ENCODE peak calls at places on chromosomes 12 and 14, in ten cellular contexts. One of them, this sample, is unnamed.

GRCh38 chr12:89801284-89801683 is 92.6 kb upstream of the ATP2B1 start:
- DNase-seq in CD4-positive, CD25-positive, alpha-beta regulatory T cell: no peak
- DNase-seq in neural progenitor cell: no peak
- DNase-seq in foreskin fibroblast: no peak
- DNase-seq in fibroblast of the aortic adventitia: no peak
- DNase-seq in right lobe of liver: no peak
- DNase-seq in IMR-90: no peak
- DNase-seq in GM12865: no peak
- DNase-seq in psoas muscle: no peak
- DNase-seq in adipocyte: no peak
- DNase-seq in this sample: no peak

GRCh38 chr12:105878964-105879363 is 259.8 kb downstream of the NUAK1 start:
- DNase-seq in CD4-positive, CD25-positive, alpha-beta regulatory T cell: no peak
- DNase-seq in right lobe of liver: no peak
- DNase-seq in GM12865: no peak
- DNase-seq in psoas muscle: no peak
- DNase-seq in adipocyte: no peak
- DNase-seq in fibroblast of the aortic adventitia: no peak
- DNase-seq in foreskin fibroblast: no peak
- DNase-seq in neural progenitor cell: no peak
- DNase-seq in IMR-90: peak
- DNase-seq in this sample: peak

GRCh38 chr12:20350495-20350894 is 17.8 kb upstream of the PDE3A start:
- DNase-seq in psoas muscle: no peak
- DNase-seq in adipocyte: peak
- DNase-seq in right lobe of liver: no peak
- DNase-seq in foreskin fibroblast: peak
- DNase-seq in GM12865: no peak
- DNase-seq in neural progenitor cell: no peak
- DNase-seq in IMR-90: peak
- DNase-seq in CD4-positive, CD25-positive, alpha-beta regulatory T cell: no peak
- DNase-seq in fibroblast of the aortic adventitia: peak
- DNase-seq in this sample: peak

GRCh38 chr14:90514566-90514965 is 117.7 kb downstream of the CALM1 start:
- DNase-seq in CD4-positive, CD25-positive, alpha-beta regulatory T cell: no peak
- DNase-seq in psoas muscle: no peak
- DNase-seq in adipocyte: no peak
- DNase-seq in IMR-90: no peak
- DNase-seq in fibroblast of the aortic adventitia: no peak
- DNase-seq in foreskin fibroblast: no peak
- DNase-seq in neural progenitor cell: no peak
- DNase-seq in GM12865: no peak
- DNase-seq in right lobe of liver: no peak
- DNase-seq in this sample: no peak

GRCh38 chr14:76129851-76130576 is 21.7 kb upstream of the GPATCH2L start:
- DNase-seq in fibroblast of the aortic adventitia: no peak
- DNase-seq in right lobe of liver: no peak
- DNase-seq in psoas muscle: no peak
- DNase-seq in GM12865: no peak
- DNase-seq in neural progenitor cell: peak
- DNase-seq in IMR-90: no peak
- DNase-seq in CD4-positive, CD25-positive, alpha-beta regulatory T cell: no peak
- DNase-seq in foreskin fibroblast: no peak
- DNase-seq in adipocyte: no peak
- DNase-seq in this sample: no peak

GRCh38 chr14:34018125-34018524 is 67.3 kb upstream of the EGLN3 start:
- DNase-seq in fibroblast of the aortic adventitia: no peak
- DNase-seq in right lobe of liver: no peak
- DNase-seq in psoas muscle: no peak
- DNase-seq in foreskin fibroblast: no peak
- DNase-seq in adipocyte: no peak
- DNase-seq in CD4-positive, CD25-positive, alpha-beta regulatory T cell: no peak
- DNase-seq in neural progenitor cell: no peak
- DNase-seq in GM12865: no peak
- DNase-seq in IMR-90: no peak
- DNase-seq in this sample: no peak

GRCh38 chr12:108232565-108232964 is 103.5 kb downstream of the WSCD2 start:
- DNase-seq in IMR-90: no peak
- DNase-seq in CD4-positive, CD25-positive, alpha-beta regulatory T cell: no peak
- DNase-seq in fibroblast of the aortic adventitia: no peak
- DNase-seq in foreskin fibroblast: no peak
- DNase-seq in psoas muscle: no peak
- DNase-seq in GM12865: no peak
- DNase-seq in neural progenitor cell: no peak
- DNase-seq in right lobe of liver: no peak
- DNase-seq in adipocyte: no peak
- DNase-seq in this sample: no peak

GRCh38 chr14:22432348-22432976 is 156.6 kb downstream of the DAD1 start:
- DNase-seq in psoas muscle: no peak
- DNase-seq in right lobe of liver: no peak
- DNase-seq in foreskin fibroblast: peak
- DNase-seq in neural progenitor cell: no peak
- DNase-seq in adipocyte: peak
- DNase-seq in CD4-positive, CD25-positive, alpha-beta regulatory T cell: no peak
- DNase-seq in fibroblast of the aortic adventitia: peak
- DNase-seq in GM12865: peak
- DNase-seq in IMR-90: peak
- DNase-seq in this sample: peak

GRCh38 chr12:52346596-52346995 is 20.7 kb downstream of the KRT85 start:
- DNase-seq in foreskin fibroblast: no peak
- DNase-seq in neural progenitor cell: no peak
- DNase-seq in adipocyte: no peak
- DNase-seq in psoas muscle: no peak
- DNase-seq in GM12865: no peak
- DNase-seq in right lobe of liver: no peak
- DNase-seq in fibroblast of the aortic adventitia: no peak
- DNase-seq in CD4-positive, CD25-positive, alpha-beta regulatory T cell: no peak
- DNase-seq in IMR-90: no peak
- DNase-seq in this sample: no peak

GRCh38 chr14:35044939-35045797 is 904 bp upstream of the FAM177A1 start:
- DNase-seq in right lobe of liver: no peak
- DNase-seq in fibroblast of the aortic adventitia: peak
- DNase-seq in IMR-90: peak
- DNase-seq in CD4-positive, CD25-positive, alpha-beta regulatory T cell: no peak
- DNase-seq in GM12865: no peak
- DNase-seq in foreskin fibroblast: no peak
- DNase-seq in neural progenitor cell: no peak
- DNase-seq in adipocyte: peak
- DNase-seq in psoas muscle: no peak
- DNase-seq in this sample: peak

GRCh38 chr12:6120796-6121473 is 3.5 kb downstream of the VWF start:
- DNase-seq in right lobe of liver: peak
- DNase-seq in foreskin fibroblast: no peak
- DNase-seq in fibroblast of the aortic adventitia: no peak
- DNase-seq in adipocyte: no peak
- DNase-seq in CD4-positive, CD25-positive, alpha-beta regulatory T cell: no peak
- DNase-seq in IMR-90: no peak
- DNase-seq in neural progenitor cell: no peak
- DNase-seq in psoas muscle: no peak
- DNase-seq in GM12865: no peak
- DNase-seq in this sample: no peak
- H3K4me3 ChIP-seq in right lobe of liver: no peak
- H3K4me3 ChIP-seq in foreskin fibroblast: no peak
- H3K4me3 ChIP-seq in fibroblast of the aortic adventitia: no peak
- H3K4me3 ChIP-seq in adipocyte: no peak
- H3K4me3 ChIP-seq in CD4-positive, CD25-positive, alpha-beta regulatory T cell: no peak
- H3K4me3 ChIP-seq in IMR-90: no peak
- H3K4me3 ChIP-seq in neural progenitor cell: no peak
- H3K4me3 ChIP-seq in psoas muscle: peak
- H3K4me3 ChIP-seq in GM12865: no peak
- H3K4me3 ChIP-seq in this sample: no peak

DNA sequence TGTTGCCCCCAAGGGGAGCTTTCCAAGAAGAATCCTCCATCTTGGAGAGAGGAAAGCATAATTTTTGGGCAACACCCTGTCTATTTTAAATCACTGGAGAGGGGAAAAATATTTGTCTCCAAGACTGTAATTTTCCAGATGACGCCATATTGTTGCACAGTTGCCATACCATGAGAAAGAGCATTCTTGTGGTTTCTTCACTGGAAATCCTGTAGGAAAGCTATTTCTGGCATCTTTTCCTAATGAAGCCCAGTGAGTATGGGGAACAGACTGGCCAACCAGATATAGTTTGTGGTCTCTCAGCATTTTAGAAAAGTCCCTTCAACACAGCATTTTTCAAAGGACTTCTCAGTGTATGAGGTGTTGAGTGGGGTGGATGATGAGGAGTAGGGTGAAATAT is 88.1 kb upstream of the MANSC4 start:
- DNase-seq in IMR-90: peak
- DNase-seq in adipocyte: peak
- DNase-seq in CD4-positive, CD25-positive, alpha-beta regulatory T cell: no peak
- DNase-seq in neural progenitor cell: no peak
- DNase-seq in fibroblast of the aortic adventitia: peak
- DNase-seq in right lobe of liver: no peak
- DNase-seq in foreskin fibroblast: peak
- DNase-seq in psoas muscle: no peak
- DNase-seq in GM12865: no peak
- DNase-seq in this sample: peak
- H3K4me3 ChIP-seq in IMR-90: no peak
- H3K4me3 ChIP-seq in adipocyte: no peak
- H3K4me3 ChIP-seq in CD4-positive, CD25-positive, alpha-beta regulatory T cell: no peak
- H3K4me3 ChIP-seq in neural progenitor cell: no peak
- H3K4me3 ChIP-seq in fibroblast of the aortic adventitia: no peak
- H3K4me3 ChIP-seq in right lobe of liver: no peak
- H3K4me3 ChIP-seq in foreskin fibroblast: no peak
- H3K4me3 ChIP-seq in psoas muscle: no peak
- H3K4me3 ChIP-seq in GM12865: no peak
- H3K4me3 ChIP-seq in this sample: peak

GRCh38 chr14:49583629-49584028 is 2.6 kb downstream of the RPS29 start:
- DNase-seq in right lobe of liver: no peak
- DNase-seq in adipocyte: no peak
- DNase-seq in IMR-90: peak
- DNase-seq in fibroblast of the aortic adventitia: no peak
- DNase-seq in GM12865: no peak
- DNase-seq in psoas muscle: no peak
- DNase-seq in foreskin fibroblast: no peak
- DNase-seq in neural progenitor cell: no peak
- DNase-seq in CD4-positive, CD25-positive, alpha-beta regulatory T cell: no peak
- DNase-seq in this sample: no peak

GRCh38 chr14:49581961-49582210 is 4.3 kb downstream of the RPS29 start:
- DNase-seq in CD4-positive, CD25-positive, alpha-beta regulatory T cell: no peak
- DNase-seq in fibroblast of the aortic adventitia: no peak
- DNase-seq in psoas muscle: no peak
- DNase-seq in GM12865: no peak
- DNase-seq in foreskin fibroblast: no peak
- DNase-seq in neural progenitor cell: no peak
- DNase-seq in adipocyte: no peak
- DNase-seq in right lobe of liver: no peak
- DNase-seq in IMR-90: no peak
- DNase-seq in this sample: no peak

GRCh38 chr14:49582211-49582977 is 3.8 kb downstream of the RPS29 start:
- DNase-seq in foreskin fibroblast: peak
- DNase-seq in CD4-positive, CD25-positive, alpha-beta regulatory T cell: no peak
- DNase-seq in fibroblast of the aortic adventitia: no peak
- DNase-seq in psoas muscle: no peak
- DNase-seq in GM12865: no peak
- DNase-seq in adipocyte: no peak
- DNase-seq in IMR-90: no peak
- DNase-seq in right lobe of liver: no peak
- DNase-seq in neural progenitor cell: no peak
- DNase-seq in this sample: no peak

GRCh38 chr14:49585803-49586672 is at the start of gene RPS29:
- DNase-seq in IMR-90: peak
- DNase-seq in foreskin fibroblast: peak
- DNase-seq in neural progenitor cell: peak
- DNase-seq in CD4-positive, CD25-positive, alpha-beta regulatory T cell: peak
- DNase-seq in adipocyte: peak
- DNase-seq in GM12865: peak
- DNase-seq in psoas muscle: peak
- DNase-seq in right lobe of liver: peak
- DNase-seq in fibroblast of the aortic adventitia: peak
- DNase-seq in this sample: peak

DNA sequence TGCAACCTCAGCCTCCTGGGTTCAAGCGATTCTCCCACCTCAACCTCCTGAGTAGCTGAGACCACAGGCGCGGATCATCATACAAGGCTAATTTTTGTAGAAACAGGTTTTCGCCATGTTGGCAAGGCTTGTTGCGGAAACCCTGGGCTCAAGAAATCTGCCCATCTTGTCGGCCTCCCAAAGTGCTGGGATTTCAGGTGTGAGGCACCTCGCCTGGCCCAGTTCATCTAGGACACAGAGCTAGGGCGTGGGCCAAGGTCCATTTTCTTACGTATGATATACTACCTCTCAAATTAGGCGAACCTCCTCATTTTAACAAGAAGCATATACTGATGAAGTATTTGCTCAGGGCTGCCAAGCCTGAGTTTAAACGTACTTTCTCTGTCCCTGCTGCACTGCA is 2.1 kb downstream of the RPS29 start:
- DNase-seq in fibroblast of the aortic adventitia: no peak
- DNase-seq in right lobe of liver: no peak
- DNase-seq in CD4-positive, CD25-positive, alpha-beta regulatory T cell: no peak
- DNase-seq in psoas muscle: no peak
- DNase-seq in IMR-90: no peak
- DNase-seq in GM12865: no peak
- DNase-seq in neural progenitor cell: no peak
- DNase-seq in adipocyte: no peak
- DNase-seq in foreskin fibroblast: no peak
- DNase-seq in this sample: no peak
- H3K4me3 ChIP-seq in fibroblast of the aortic adventitia: peak
- H3K4me3 ChIP-seq in right lobe of liver: no peak
- H3K4me3 ChIP-seq in CD4-positive, CD25-positive, alpha-beta regulatory T cell: peak
- H3K4me3 ChIP-seq in psoas muscle: peak
- H3K4me3 ChIP-seq in IMR-90: peak
- H3K4me3 ChIP-seq in GM12865: peak
- H3K4me3 ChIP-seq in neural progenitor cell: peak
- H3K4me3 ChIP-seq in adipocyte: peak
- H3K4me3 ChIP-seq in foreskin fibroblast: peak
- H3K4me3 ChIP-seq in this sample: peak

DNA sequence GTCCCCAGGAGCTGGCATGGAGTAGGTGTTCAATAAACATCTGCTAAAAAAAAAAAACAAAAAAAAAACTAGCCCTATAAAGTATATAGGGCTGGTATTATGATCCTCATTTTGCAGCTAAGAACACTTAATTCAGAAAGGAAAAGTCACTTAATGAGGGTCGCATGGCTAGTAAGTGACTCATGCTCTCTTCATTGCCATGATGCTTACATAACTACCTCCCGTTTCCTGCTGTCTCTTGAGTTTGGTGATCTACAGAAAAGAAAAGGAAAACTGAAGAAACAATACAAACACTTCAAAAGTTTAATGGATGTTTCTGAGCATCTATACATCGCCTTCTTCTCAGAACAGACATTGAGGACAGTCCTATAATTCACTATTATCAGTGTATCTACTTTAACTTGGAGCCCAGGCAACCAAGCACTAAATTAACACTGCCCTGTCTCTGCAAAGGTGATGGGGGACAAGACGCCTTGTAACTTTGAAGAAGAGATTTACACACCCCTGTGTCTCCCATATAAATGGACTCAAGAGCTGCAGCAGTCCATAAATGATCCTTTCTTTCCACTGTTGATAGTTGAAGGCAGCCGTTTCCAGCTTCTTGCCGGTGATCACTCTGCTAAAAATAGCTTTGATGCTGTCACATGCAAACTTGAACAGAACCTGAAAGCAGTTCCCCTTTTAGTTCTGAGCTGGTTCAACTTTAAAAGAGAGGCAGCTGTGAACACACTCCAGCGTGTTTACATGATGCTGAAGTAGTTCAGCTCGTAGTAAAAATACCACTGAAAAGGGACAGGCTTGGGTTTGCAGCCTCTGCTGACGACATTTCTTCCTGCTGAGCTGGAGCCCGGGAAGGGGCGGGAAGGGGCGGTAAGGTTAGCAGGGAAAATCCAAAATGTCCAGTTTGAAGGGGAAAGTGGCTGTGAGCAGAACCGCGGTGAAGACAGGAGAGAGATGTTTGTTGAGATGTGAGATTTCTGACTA is 113.3 kb downstream of the FOXN3 start:
- DNase-seq in fibroblast of the aortic adventitia: peak
- DNase-seq in GM12865: peak
- DNase-seq in foreskin fibroblast: peak
- DNase-seq in neural progenitor cell: peak
- DNase-seq in right lobe of liver: no peak
- DNase-seq in adipocyte: peak
- DNase-seq in psoas muscle: peak
- DNase-seq in CD4-positive, CD25-positive, alpha-beta regulatory T cell: peak
- DNase-seq in IMR-90: peak
- DNase-seq in this sample: peak
- H3K4me3 ChIP-seq in fibroblast of the aortic adventitia: peak
- H3K4me3 ChIP-seq in GM12865: peak
- H3K4me3 ChIP-seq in foreskin fibroblast: peak
- H3K4me3 ChIP-seq in neural progenitor cell: no peak
- H3K4me3 ChIP-seq in right lobe of liver: no peak
- H3K4me3 ChIP-seq in adipocyte: peak
- H3K4me3 ChIP-seq in psoas muscle: peak
- H3K4me3 ChIP-seq in CD4-positive, CD25-positive, alpha-beta regulatory T cell: peak
- H3K4me3 ChIP-seq in IMR-90: peak
- H3K4me3 ChIP-seq in this sample: peak

This sample was measured in GM23248.